ENCODE peak calls at places on chromosomes 2 and 18, in nine cellular contexts. B, Z, V, X, C, U, H, W and O are unnamed samples.

GRCh38 chr2:231673348-231673770 is 35.0 kb upstream of the PTMA start:
- DNase-seq in C (peak; percentile 76), V (peak; percentile 84), B (no peak), Z (no peak), X (no peak), U (no peak), W (peak; percentile 28), H (no peak), O (no peak)

GRCh38 chr18:28366667-28367066 is 189.7 kb upstream of the CDH2 start:
- DNase-seq in Z (no peak), B (no peak), X (no peak), V (no peak), W (no peak), H (no peak), U (no peak), C (no peak), O (no peak)

GRCh38 chr2:206260427-206261012 is 13.9 kb upstream of the ZDBF2 start:
- DNase-seq in V (no peak), Z (no peak), W (peak; percentile 10), C (no peak), U (no peak), X (no peak), H (no peak), B (no peak), O (no peak)

GRCh38 chr2:162293122-162293781 is 25.2 kb downstream of the IFIH1 start:
- DNase-seq in W (peak; percentile 47), V (no peak), H (no peak), X (no peak), U (no peak), Z (peak; percentile 5), C (no peak), B (no peak), O (no peak)

GRCh38 chr18:27605107-27605834 is 420.2 kb upstream of the CHST9 start:
- DNase-seq in X (peak; percentile 26), B (peak; percentile 29), Z (peak; percentile 49), C (peak; percentile 56), U (peak; percentile 61), H (peak; percentile 50), W (peak; percentile 65), V (peak; percentile 28), O (peak; percentile 29)

GRCh38 chr18:73918816-73919215 is 228.8 kb downstream of the FBXO15 start:
- DNase-seq in W (no peak), X (no peak), U (no peak), Z (no peak), V (no peak), C (no peak), B (no peak), H (no peak), O (no peak)

GRCh38 chr18:10565835-10566234 is 40.0 kb downstream of the NAPG start:
- DNase-seq in B (no peak), C (no peak), V (no peak), Z (no peak), W (no peak), H (peak; percentile 72), U (no peak), X (no peak), O (no peak)

GRCh38 chr2:25794544-25795276 is 83.6 kb downstream of the ASXL2 start:
- DNase-seq in W (no peak), U (no peak), Z (peak; percentile 44), B (no peak), H (no peak), V (no peak), X (no peak), C (no peak), O (no peak)

GRCh38 chr2:233867993-233868532 is at the start of gene MSL3B:
- DNase-seq in W (peak; percentile 42), U (peak; percentile 3), Z (peak; percentile 70), B (no peak), C (peak; percentile 36), H (no peak), X (no peak), V (peak; percentile 46), O (no peak)

GRCh38 chr2:238669581-238670340 is 178.1 kb upstream of the TWIST2 start:
- DNase-seq in C (no peak), X (no peak), Z (no peak), H (no peak), V (no peak), W (no peak), U (no peak), B (no peak), O (no peak)

GRCh38 chr2:236554629-236555282 is 14.9 kb upstream of the ACKR3 start:
- DNase-seq in U (no peak), X (no peak), Z (no peak), W (no peak), H (no peak), C (no peak), B (no peak), V (no peak), O (no peak)

GRCh38 chr2:185208261-185208660 is 530.3 kb upstream of the FSIP2 start:
- DNase-seq in H (no peak), W (no peak), U (no peak), Z (no peak), X (no peak), C (no peak), V (peak; percentile 45), B (no peak), O (peak; percentile 18)

GRCh38 chr2:190407662-190408537 is at the start of gene MFSD6:
- DNase-seq in X (peak; percentile 26), U (no peak), Z (no peak), H (peak; percentile 48), C (peak; percentile 63), W (no peak), V (no peak), B (no peak), O (no peak)

DNA sequence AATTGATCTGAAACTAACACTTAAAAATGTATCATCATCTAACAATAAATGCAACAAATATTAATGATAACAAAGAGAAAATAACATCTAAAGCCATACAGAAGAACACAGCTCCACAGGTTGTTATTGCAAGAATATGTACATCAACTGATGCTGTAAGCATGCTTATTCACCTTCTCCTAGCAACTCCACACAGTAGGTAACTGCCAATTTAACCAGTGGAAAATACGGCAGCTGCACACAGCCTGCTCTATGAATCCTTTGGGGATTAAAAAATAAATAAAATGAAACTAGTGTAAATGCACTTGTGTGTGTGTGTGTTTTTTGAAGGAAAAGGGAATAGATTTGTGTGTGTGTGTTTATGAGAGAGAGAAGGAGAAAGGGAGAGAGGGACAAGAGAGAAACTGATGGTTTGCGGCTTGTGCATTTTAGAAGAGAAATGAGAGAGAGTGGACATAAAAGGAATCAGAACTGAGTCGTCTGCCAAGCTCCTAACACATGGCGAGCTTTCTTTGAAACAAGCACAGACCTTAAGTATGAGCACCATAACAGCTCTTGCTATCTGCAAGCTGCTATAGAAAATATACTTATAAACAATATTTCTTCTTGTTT is 96.2 kb upstream of the PDE1A start:
- DNase-seq in V (no peak), W (no peak), X (no peak), Z (no peak), C (no peak), H (no peak), U (no peak), B (no peak), O (no peak)
- H3K4me3 ChIP-seq in V (no peak overlapping the region), W (no peak overlapping the region), X (peak overlapping the region; percentile 21), Z (no peak overlapping the region), C (peak overlapping the region; percentile 44), H (peak overlapping the region; percentile 64), U (no peak overlapping the region), B (no peak overlapping the region), O (no peak overlapping the region)

GRCh38 chr2:45484965-45485364 is 126.1 kb downstream of the SRBD1 start:
- DNase-seq in B (no peak), X (no peak), Z (no peak), U (no peak), W (no peak), H (no peak), V (no peak), C (no peak), O (no peak)

DNA sequence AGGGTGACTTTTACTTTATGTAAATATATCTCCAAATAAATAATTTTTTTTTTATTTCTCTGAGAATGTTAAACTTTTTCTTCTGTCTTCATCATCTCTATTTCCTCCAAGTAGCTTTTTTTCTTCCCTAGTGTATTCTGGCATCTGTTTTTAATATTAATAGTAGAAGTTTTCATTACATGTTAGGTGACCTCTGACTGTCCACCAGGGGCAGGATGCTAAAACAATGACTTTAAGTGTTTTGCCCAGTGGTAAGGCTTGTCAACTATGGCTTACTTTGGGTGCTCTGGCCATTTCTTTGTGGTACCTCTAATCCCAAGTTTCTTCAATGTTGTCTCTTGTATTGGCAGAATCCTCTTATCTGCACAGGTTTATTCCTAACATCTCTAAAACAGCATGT is 127.1 kb downstream of the SRBD1 start:
- DNase-seq in H (no peak), U (peak; percentile 35), B (no peak), W (peak; percentile 9), C (no peak), X (no peak), V (peak; percentile 4), Z (no peak), O (no peak)
- TF ChIP-seq CTCF in H (peak; percentile 17), U (peak; percentile 59), B (peak; percentile 15), W (no peak), C (peak; percentile 23), X (no peak), V (no peak), Z (peak; percentile 7), O (peak; percentile 45)

GRCh38 chr2:188381614-188382013 is 89.9 kb downstream of the GULP1 start:
- DNase-seq in V (peak; percentile 83), W (peak; percentile 92), U (no peak), X (no peak), C (no peak), B (no peak), Z (peak; percentile 83), H (no peak), O (peak; percentile 91)

GRCh38 chr2:188379748-188380147 is 88.1 kb downstream of the GULP1 start:
- DNase-seq in U (no peak), B (no peak), V (no peak), X (no peak), H (no peak), C (no peak), Z (no peak), W (no peak), O (no peak)

GRCh38 chr2:188380280-188380679 is 88.6 kb downstream of the GULP1 start:
- DNase-seq in H (no peak), B (no peak), W (no peak), C (no peak), V (no peak), Z (no peak), X (no peak), U (no peak), O (no peak)

GRCh38 chr2:188383158-188383557 is 91.5 kb downstream of the GULP1 start:
- DNase-seq in B (no peak), W (peak; percentile 24), Z (peak; percentile 39), H (no peak), X (no peak), V (no peak), C (no peak), U (no peak), O (no peak)

GRCh38 chr2:188382107-188382506 is 90.4 kb downstream of the GULP1 start:
- DNase-seq in Z (peak; percentile 35), C (no peak), U (no peak), B (no peak), W (peak; percentile 24), X (no peak), H (no peak), V (no peak), O (no peak)
- H3K4me3 ChIP-seq in Z (no peak overlapping the region), C (no peak overlapping the region), U (no peak overlapping the region), B (no peak overlapping the region), W (no peak overlapping the region), X (no peak overlapping the region), H (peak overlapping the region; percentile 32), V (peak overlapping the region; percentile 41), O (no peak overlapping the region)

DNA sequence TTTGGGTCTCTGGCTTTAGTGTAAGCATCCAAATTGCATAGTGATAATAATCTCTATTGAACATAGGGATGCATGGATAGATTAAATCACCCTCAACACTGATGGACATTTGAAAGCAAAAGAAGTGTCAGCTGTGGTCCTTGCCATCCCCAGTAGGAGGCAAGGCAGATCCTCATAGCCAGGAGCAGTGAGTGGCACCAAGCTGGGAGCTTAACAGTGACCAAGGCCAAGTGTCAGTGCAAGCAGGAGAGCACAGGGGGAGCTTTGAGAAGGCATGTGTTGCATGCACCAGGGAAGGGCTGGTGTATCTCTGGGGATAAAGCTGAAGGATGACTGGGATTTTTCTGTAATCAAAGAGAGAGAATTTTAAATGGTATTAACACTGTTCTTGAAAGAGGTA is 14.7 kb downstream of the SLC14A1 start:
- DNase-seq in W (no peak), V (no peak), B (no peak), C (no peak), Z (no peak), U (no peak), H (no peak), X (no peak), O (no peak)
- TF ChIP-seq CTCF in W (no peak), V (peak; percentile 36), B (no peak), C (no peak), Z (no peak), U (no peak), H (no peak), X (no peak), O (peak; percentile 25)